ENCODE peak calls at places on chromosomes 13 and 19, in six cellular contexts. G is lower lobe of right lung, U is astrocyte of the cerebellum, L is left lung, T is lower leg skin, J is AG04450. X is an unnamed sample.

GRCh38 chr13:102700088-102701031 is 5.5 kb upstream of the METTL21C start:
- DNase-seq in G (no peak), U (no peak), L (no peak), T (peak), J (no peak), X (no peak)

GRCh38 chr13:87884874-87885273 is 213.7 kb downstream of the SLITRK5 start:
- DNase-seq in G (no peak), U (peak), L (no peak), T (no peak), J (peak), X (no peak)

GRCh38 chr19:45874620-45874966 is 10.5 kb downstream of the FOXA3 start:
- DNase-seq in G (no peak), U (no peak), L (no peak), T (no peak), J (no peak), X (no peak)

GRCh38 chr13:114015111-114015551 is 41.3 kb upstream of the C13orf46 start:
- DNase-seq in G (no peak), U (no peak), L (peak), T (no peak), J (no peak), X (no peak)

GRCh38 chr19:2057484-2058469 is 6.7 kb upstream of the MKNK2 start:
- DNase-seq in G (no peak), U (no peak), L (no peak), T (no peak), J (no peak), X (no peak)

GRCh38 chr13:26719356-26719945 is 41.1 kb downstream of the GPR12 start:
- DNase-seq in G (no peak), U (no peak), L (no peak), T (no peak), J (no peak), X (no peak)

GRCh38 chr13:53783466-53783865 is 754.9 kb downstream of the OLFM4 start:
- DNase-seq in G (no peak), U (no peak), L (peak), T (no peak), J (no peak), X (no peak)

GRCh38 chr19:40921005-40921897 is 39.2 kb upstream of the CYP2A7 start:
- DNase-seq in G (peak), U (no peak), L (peak), T (no peak), J (no peak), X (no peak)

GRCh38 chr19:7863157-7863970 is 10.8 kb downstream of the PRR36 start:
- DNase-seq in G (no peak), U (no peak), L (peak), T (no peak), J (no peak), X (no peak)

GRCh38 chr13:90287521-90287920 is 1060.0 kb upstream of the MIR17HG start:
- DNase-seq in G (no peak), U (no peak), L (no peak), T (no peak), J (no peak), X (no peak)

GRCh38 chr13:113114511-113115362 is 7.9 kb upstream of the F10 start:
- DNase-seq in G (peak), U (no peak), L (peak), T (no peak), J (no peak), X (no peak)

GRCh38 chr13:108919036-108919907 is 289.9 kb downstream of the MYO16 start:
- DNase-seq in G (no peak), U (no peak), L (peak), T (peak), J (no peak), X (no peak)

GRCh38 chr13:107835339-107836018 is 379.9 kb downstream of the LIG4 start:
- DNase-seq in G (no peak), U (peak), L (no peak), T (no peak), J (peak), X (no peak)

GRCh38 chr13:45219123-45219891 is 18.5 kb upstream of the KCTD4 start:
- DNase-seq in G (no peak), U (no peak), L (no peak), T (no peak), J (no peak), X (no peak)

GRCh38 chr13:32791545-32792172 is 205.4 kb downstream of the PDS5B start:
- DNase-seq in G (no peak), U (no peak), L (no peak), T (no peak), J (no peak), X (no peak)

GRCh38 chr19:10007366-10007765 is 2.9 kb downstream of the COL5A3 start:
- DNase-seq in G (no peak), U (no peak), L (no peak), T (no peak), J (no peak), X (no peak)

GRCh38 chr19:52601025-52601973 is 31.2 kb downstream of the ZNF701 start:
- DNase-seq in G (peak), U (peak), L (peak), T (peak), J (peak), X (peak)
- TF ChIP-seq CTCF in G (peak), U (peak), L (peak), T (no peak), J (peak), X (peak)

GRCh38 chr13:50128406-50129048 is 113.3 kb downstream of the KCNRG start:
- DNase-seq in G (no peak), U (no peak), L (no peak), T (no peak), J (no peak), X (no peak)
- TF ChIP-seq CTCF in G (no peak), U (no peak), L (no peak), T (no peak), J (no peak), X (no peak)

DNA sequence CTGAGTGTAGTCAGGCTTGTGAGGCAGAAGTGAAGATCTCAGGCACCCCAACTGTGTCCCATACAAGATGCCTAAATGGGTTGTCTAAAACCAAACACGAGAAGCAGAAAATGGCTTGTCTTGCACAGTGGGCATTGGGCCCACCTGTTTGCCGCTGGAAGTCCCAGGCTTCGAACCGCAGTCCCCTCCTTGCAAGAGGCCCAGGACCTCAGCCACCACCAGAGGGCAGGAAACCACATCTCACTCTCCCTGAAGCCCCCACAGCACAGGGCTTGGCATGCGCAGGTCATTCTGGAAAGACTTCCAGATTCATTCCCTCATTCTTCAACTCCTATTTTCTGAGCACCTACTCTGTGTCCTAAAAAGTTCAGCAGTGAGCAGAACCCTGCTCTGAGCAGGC is 973.7 kb downstream of the UQCRFS1 start:
- DNase-seq in G (no peak), U (no peak), L (no peak), T (no peak), J (no peak), X (no peak)
- TF ChIP-seq CTCF in G (no peak), U (peak), L (no peak), T (no peak), J (no peak), X (no peak)

GRCh38 chr19:47414469-47414868 is 4.9 kb downstream of the MEIS3 start:
- DNase-seq in G (no peak), U (no peak), L (no peak), T (no peak), J (no peak), X (no peak)
- TF ChIP-seq CTCF in G (no peak), U (peak), L (no peak), T (no peak), J (no peak), X (peak)

GRCh38 chr19:33419763-33420080 is 46.2 kb downstream of the CEBPG start:
- DNase-seq in G (no peak), U (no peak), L (peak), T (no peak), J (no peak), X (no peak)

GRCh38 chr19:33418871-33419762 is 45.6 kb downstream of the CEBPG start:
- DNase-seq in G (no peak), U (no peak), L (peak), T (no peak), J (no peak), X (no peak)

GRCh38 chr19:33422369-33423180 is 49.1 kb downstream of the CEBPG start:
- DNase-seq in G (no peak), U (no peak), L (no peak), T (no peak), J (no peak), X (no peak)

GRCh38 chr19:33421368-33421767 is 47.9 kb downstream of the CEBPG start:
- DNase-seq in G (no peak), U (no peak), L (peak), T (no peak), J (no peak), X (no peak)

GRCh38 chr19:33420821-33421220 is 47.3 kb downstream of the CEBPG start:
- DNase-seq in G (no peak), U (no peak), L (peak), T (no peak), J (no peak), X (no peak)
- TF ChIP-seq CTCF in G (no peak), U (no peak), L (no peak), T (no peak), J (no peak), X (no peak)

X was measured in CD14-positive monocyte.